ENCODE peak calls at places on chromosomes 3 and 15, in seven cellular contexts. F, I, T, Y, A, M and D are unnamed samples.
A peak's percentile ranks its signal among the peaks of the same experiment; 100 is the strongest.

GRCh38 chr3:187025254-187025655 is 94.9 kb downstream of the ST6GAL1 start:
- DNase-seq in F (no peak), M (no peak), T (no peak), Y (no peak), I (peak; percentile 29), A (no peak), D (no peak)

GRCh38 chr3:182530316-182530715 is 263.0 kb upstream of the ATP11B start:
- DNase-seq in F (no peak), M (no peak), I (no peak), Y (no peak), T (no peak), A (no peak), D (no peak)

GRCh38 chr15:77410701-77411613 is 8.9 kb downstream of the PEAK1 start:
- DNase-seq in T (no peak), F (no peak), A (no peak), M (no peak), I (no peak), Y (no peak), D (no peak)

GRCh38 chr3:159860727-159861126 is 127.9 kb upstream of the IL12A start:
- DNase-seq in M (peak; percentile 47), F (no peak), A (no peak), Y (no peak), T (no peak), I (no peak), D (no peak)

GRCh38 chr15:75786564-75786925 is 56.7 kb upstream of the UBE2Q2 start:
- DNase-seq in I (no peak), M (no peak), A (no peak), Y (no peak), F (no peak), T (no peak), D (no peak)

GRCh38 chr3:7015683-7016440 is 154.9 kb downstream of the GRM7 start:
- DNase-seq in I (no peak), A (no peak), F (no peak), T (no peak), Y (no peak), M (no peak), D (no peak)

GRCh38 chr3:77313843-77314242 is 273.9 kb downstream of the ROBO2 start:
- DNase-seq in Y (no peak), F (no peak), I (no peak), T (no peak), M (no peak), A (no peak), D (no peak)

GRCh38 chr3:41213563-41213962 is 14.3 kb downstream of the CTNNB1 start:
- DNase-seq in A (no peak), F (no peak), I (no peak), T (no peak), Y (no peak), M (no peak), D (no peak)

GRCh38 chr15:88118035-88118434 is 138.5 kb downstream of the NTRK3 start:
- DNase-seq in A (no peak), T (no peak), Y (no peak), M (no peak), I (no peak), F (no peak), D (no peak)

GRCh38 chr3:129627350-129628168 is 21.1 kb upstream of the PLXND1 start:
- DNase-seq in I (peak; percentile 84), Y (peak; percentile 91), F (peak; percentile 77), M (peak; percentile 74), A (peak; percentile 54), T (peak; percentile 85), D (no peak)

GRCh38 chr15:98658831-98659699 is 10.7 kb downstream of the IGF1R start:
- DNase-seq in I (peak; percentile 65), M (peak; percentile 33), F (no peak), Y (no peak), A (no peak), T (peak; percentile 67), D (no peak)

GRCh38 chr3:79258479-79258878 is 509.3 kb downstream of the ROBO1 start:
- DNase-seq in Y (no peak), I (no peak), F (no peak), A (no peak), M (no peak), T (no peak), D (no peak)

GRCh38 chr3:113431811-113432210 is 9.5 kb downstream of the CFAP44 start:
- DNase-seq in Y (no peak), I (no peak), F (no peak), A (no peak), T (peak; percentile 38), M (no peak), D (no peak)

GRCh38 chr3:41007399-41007798 is 191.9 kb upstream of the CTNNB1 start:
- DNase-seq in F (no peak), I (no peak), T (no peak), A (no peak), M (no peak), Y (no peak), D (no peak)

GRCh38 chr15:77168211-77168610 is 97.3 kb upstream of the TSPAN3 start:
- DNase-seq in I (no peak), M (no peak), T (no peak), Y (no peak), F (no peak), A (no peak), D (no peak)

GRCh38 chr15:101391981-101392566 is 97.0 kb upstream of the SNRPA1 start:
- DNase-seq in A (no peak), Y (no peak), I (no peak), T (no peak), M (no peak), F (no peak), D (no peak)

GRCh38 chr3:123670743-123671142 is 85.9 kb upstream of the HACD2 start:
- DNase-seq in F (no peak), Y (no peak), A (no peak), I (no peak), M (no peak), T (no peak), D (no peak)

GRCh38 chr15:57502116-57502515 is 89.6 kb upstream of the MYZAP start:
- DNase-seq in Y (no peak), M (peak; percentile 31), F (no peak), A (no peak), T (no peak), I (no peak), D (no peak)

GRCh38 chr3:122974764-122975162 is 52.8 kb downstream of the SEMA5B start:
- DNase-seq in F (peak; percentile 66), I (no peak), T (peak; percentile 43), Y (peak; percentile 65), A (no peak), M (no peak), D (no peak)

GRCh38 chr3:190562866-190563525 is 49.1 kb downstream of the IL1RAP start:
- DNase-seq in M (no peak), Y (no peak), F (no peak), T (no peak), A (no peak), I (no peak), D (no peak)

GRCh38 chr15:89371145-89372044 is 36.8 kb upstream of the POLG start:
- DNase-seq in I (no peak), F (no peak), Y (peak; percentile 56), T (peak; percentile 40), M (no peak), A (no peak), D (no peak)

GRCh38 chr3:100073555-100074307 is 40.6 kb downstream of the FILIP1L start:
- DNase-seq in F (peak; percentile 57), M (peak; percentile 61), Y (peak; percentile 54), A (no peak), I (no peak), T (no peak), D (no peak)

GRCh38 chr3:53071882-53072431 is 26.1 kb upstream of the SFMBT1 start:
- DNase-seq in A (no peak), T (no peak), F (no peak), Y (no peak), M (no peak), I (no peak), D (no peak)

GRCh38 chr3:36596411-36596810 is 167.9 kb downstream of the DCLK3 start:
- DNase-seq in F (no peak), T (peak; percentile 42), Y (no peak), A (no peak), M (no peak), I (no peak), D (no peak)

GRCh38 chr3:36595531-36595930 is 168.8 kb downstream of the DCLK3 start:
- DNase-seq in T (no peak), Y (no peak), F (no peak), A (no peak), M (no peak), I (no peak), D (no peak)

GRCh38 chr3:36600413-36600812 is 163.9 kb downstream of the DCLK3 start:
- DNase-seq in F (no peak), M (no peak), T (no peak), I (no peak), Y (no peak), A (no peak), D (no peak)

GRCh38 chr3:36591959-36592358 is 172.4 kb downstream of the DCLK3 start:
- DNase-seq in T (peak; percentile 57), A (no peak), Y (no peak), M (no peak), F (no peak), I (no peak), D (no peak)

DNA sequence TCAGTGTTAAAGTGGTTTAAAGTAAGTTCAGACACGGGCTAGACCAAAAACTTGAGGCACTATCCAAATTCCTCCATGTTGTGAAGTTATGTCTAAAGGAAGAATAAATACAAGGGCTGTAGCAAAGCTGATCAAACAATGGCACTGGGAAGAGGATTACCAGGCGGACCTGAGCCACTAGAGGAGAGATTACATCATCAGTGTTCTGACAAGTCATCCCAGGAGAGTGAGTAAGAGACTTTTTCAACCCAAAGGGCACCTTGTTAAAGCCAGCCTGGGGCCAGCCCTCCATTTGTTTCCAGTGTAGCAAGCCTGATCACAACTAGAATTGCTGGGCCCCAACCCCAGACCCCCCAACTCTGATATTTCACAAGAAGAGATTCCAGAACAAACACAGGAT is 166.9 kb downstream of the DCLK3 start:
- DNase-seq in M (no peak), I (no peak), T (peak; percentile 90), A (no peak), Y (no peak), F (no peak), D (no peak)
- TF ChIP-seq CTCF in M (no peak), I (no peak), T (no peak), A (no peak), Y (no peak), F (no peak), D (no peak)

DNA sequence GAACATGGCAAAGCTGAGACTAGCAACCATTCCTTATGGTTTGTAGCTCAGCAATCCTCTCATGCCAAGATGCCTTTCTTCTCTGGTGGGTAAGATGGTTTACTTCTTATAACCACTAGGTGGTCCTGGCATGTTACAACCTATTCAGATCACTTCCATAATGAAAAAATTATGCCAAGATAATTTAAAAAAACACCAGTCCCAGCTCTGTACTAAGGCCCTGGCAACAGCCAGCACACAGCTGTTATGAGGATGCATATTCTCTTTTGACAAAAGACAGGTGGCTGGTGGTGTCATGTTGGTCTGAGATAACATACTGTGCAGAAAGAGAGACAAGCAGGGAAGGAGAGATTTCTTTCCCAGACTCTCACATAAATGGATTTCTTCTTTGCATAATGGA is 65.7 kb upstream of the FRMD4B start:
- DNase-seq in A (no peak), M (no peak), F (no peak), Y (no peak), T (no peak), I (no peak), D (no peak)
- TF ChIP-seq CTCF in A (peak; percentile 43), M (peak; percentile 68), F (no peak), Y (no peak), T (no peak), I (no peak), D (no peak)

GRCh38 chr15:68631621-68632051 is 52.8 kb downstream of the CORO2B start:
- DNase-seq in Y (no peak), M (no peak), I (peak; percentile 77), A (no peak), T (no peak), F (no peak), D (no peak)
- TF ChIP-seq CTCF in Y (no peak), M (no peak), I (peak; percentile 21), A (no peak), T (no peak), F (no peak), D (no peak)

GRCh38 chr3:24583004-24583403 is 88.4 kb upstream of the THRB start:
- DNase-seq in F (no peak), T (peak; percentile 51), I (no peak), Y (no peak), M (no peak), A (no peak), D (no peak)
- TF ChIP-seq CTCF in F (no peak), T (peak; percentile 55), I (peak; percentile 19), Y (peak; percentile 16), M (no peak), A (no peak), D (no peak)